ENCODE peak calls at places on chromosomes 4 and X, in seven cellular contexts. P is astrocyte, A is spleen, R is heart left ventricle, O is PC-9, C is Panc1, X is OCI-LY7. Z is an unnamed sample. For H3K4me1, the result is how much of the 10 kb centered on the place peaks cover.

GRCh38 chr4:186146443-186146842 is 41.9 kb downstream of the FAM149A start:
- DNase-seq in P (no peak), A (no peak), R (no peak), O (no peak), C (no peak), X (no peak), Z (no peak)

GRCh38 chr4:102321260-102321991 is 23.9 kb downstream of the SLC39A8 start:
- DNase-seq in P (no peak), A (no peak), R (no peak), O (no peak), C (no peak), X (no peak), Z (no peak)

GRCh38 chr4:40502936-40503335 is 126.7 kb downstream of the RBM47 start:
- DNase-seq in P (no peak), A (no peak), R (no peak), O (no peak), C (no peak), X (peak), Z (no peak)

GRCh38 chrX:106619797-106620196 is 8.0 kb downstream of the RADX start:
- DNase-seq in P (no peak), A (no peak), R (no peak), O (no peak), C (no peak), X (no peak), Z (no peak)

GRCh38 chr4:99655315-99656081 is 2.1 kb downstream of the C4orf54 start:
- DNase-seq in P (peak), A (no peak), R (peak), O (peak), C (no peak), X (no peak), Z (peak)

GRCh38 chr4:7828926-7829325 is 110.7 kb downstream of the AFAP1 start:
- DNase-seq in P (peak), A (no peak), R (no peak), O (no peak), C (no peak), X (no peak), Z (no peak)

GRCh38 chrX:40012800-40013682 is 84.7 kb downstream of the BCOR start:
- DNase-seq in P (peak), A (peak), R (peak), O (no peak), C (no peak), X (peak), Z (peak)

GRCh38 chrX:4936315-4936714 is 1222.9 kb upstream of the PRKX start:
- DNase-seq in P (no peak), A (no peak), R (no peak), O (no peak), C (no peak), X (no peak), Z (no peak)

GRCh38 chr4:3201718-3202702 is 46.9 kb upstream of the MSANTD1 start:
- DNase-seq in P (peak), A (no peak), R (no peak), O (no peak), C (no peak), X (peak), Z (no peak)

GRCh38 chrX:77924320-77924859 is 13.9 kb downstream of the ATP7A start:
- DNase-seq in P (no peak), A (no peak), R (no peak), O (no peak), C (no peak), X (no peak), Z (no peak)

GRCh38 chrX:33434256-33435092 is 223.1 kb upstream of the DMD start:
- DNase-seq in P (peak), A (no peak), R (peak), O (peak), C (peak), X (peak), Z (peak)

GRCh38 chr4:155900402-155900801 is 3.1 kb upstream of the TDO2 start:
- DNase-seq in P (peak), A (no peak), R (no peak), O (no peak), C (no peak), X (no peak), Z (peak)

GRCh38 chr4:120017939-120018692 is 48.5 kb downstream of the MAD2L1 start:
- DNase-seq in P (no peak), A (no peak), R (no peak), O (no peak), C (no peak), X (no peak), Z (no peak)

GRCh38 chrX:124392794-124393193 is 46.4 kb downstream of the SH2D1A start:
- DNase-seq in P (no peak), A (no peak), R (no peak), O (no peak), C (no peak), X (no peak), Z (no peak)

GRCh38 chrX:48697182-48697727 is 721 bp downstream of the SUV39H1 start:
- DNase-seq in P (peak), A (peak), R (no peak), O (no peak), C (no peak), X (no peak), Z (no peak)

GRCh38 chr4:75922588-75922987 is 18.2 kb downstream of the NAAA start:
- DNase-seq in P (no peak), A (no peak), R (no peak), O (no peak), C (no peak), X (no peak), Z (no peak)

GRCh38 chr4:6724461-6725111 is 8.6 kb downstream of the BLOC1S4 start:
- DNase-seq in P (peak), A (peak), R (no peak), O (no peak), C (no peak), X (no peak), Z (no peak)

GRCh38 chr4:25440478-25441030 is 63.5 kb downstream of the ANAPC4 start:
- DNase-seq in P (peak), A (no peak), R (peak), O (no peak), C (no peak), X (no peak), Z (no peak)

GRCh38 chr4:76655566-76656479 is 220.8 kb downstream of the SHROOM3 start:
- DNase-seq in P (peak), A (no peak), R (no peak), O (no peak), C (no peak), X (no peak), Z (no peak)

GRCh38 chr4:113548303-113548702 is 213.2 kb downstream of the CAMK2D start:
- DNase-seq in P (no peak), A (no peak), R (no peak), O (no peak), C (no peak), X (no peak), Z (no peak)

GRCh38 chr4:113555868-113556267 is 205.7 kb downstream of the CAMK2D start:
- DNase-seq in P (no peak), A (no peak), R (peak), O (no peak), C (no peak), X (no peak), Z (no peak)

GRCh38 chr4:113547487-113548042 is 214.0 kb downstream of the CAMK2D start:
- DNase-seq in P (peak), A (peak), R (peak), O (peak), C (peak), X (peak), Z (peak)

GRCh38 chr4:113553082-113553481 is 208.5 kb downstream of the CAMK2D start:
- DNase-seq in P (no peak), A (no peak), R (no peak), O (no peak), C (no peak), X (no peak), Z (peak)

GRCh38 chr4:113550510-113550909 is 211.0 kb downstream of the CAMK2D start:
- DNase-seq in P (no peak), A (no peak), R (no peak), O (no peak), C (no peak), X (no peak), Z (no peak)
- H3K4me1 ChIP-seq in P (under half), A (under half), R (under half), O (under half), C (under half), X (under half), Z (under half)

DNA sequence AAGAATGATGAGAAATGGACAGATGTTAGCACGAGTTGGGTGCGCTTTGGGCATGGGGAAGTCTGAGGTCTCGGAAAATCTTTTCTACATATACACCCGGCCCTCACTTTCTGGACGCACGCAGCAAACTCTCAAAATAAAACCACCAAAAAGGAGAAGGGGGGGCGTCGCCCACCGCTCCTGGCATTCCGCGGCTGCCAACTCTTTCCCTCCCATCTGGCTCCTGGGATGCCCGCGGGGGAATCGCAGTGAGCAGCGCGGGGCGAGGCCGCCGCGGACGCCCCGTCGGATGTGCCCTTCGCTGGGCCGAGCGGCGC is 697 bp downstream of the IGFBP7 start:
- DNase-seq in P (no peak), A (no peak), R (peak), O (no peak), C (no peak), X (no peak), Z (no peak)
- H3K27ac ChIP-seq in P (peak), A (peak), R (peak), O (no peak), C (no peak), X (no peak), Z (peak)

GRCh38 chr4:109755656-109756055 is 25.8 kb upstream of the PLA2G12A start:
- DNase-seq in P (no peak), A (no peak), R (no peak), O (no peak), C (no peak), X (no peak), Z (no peak)
- TF ChIP-seq CTCF in P (no peak), A (no peak), R (no peak), O (no peak), C (no peak), X (no peak), Z (no peak)

GRCh38 chr4:932713-933070 is 432 bp downstream of the TMEM175 start:
- DNase-seq in P (peak), A (no peak), R (no peak), O (no peak), C (no peak), X (no peak), Z (no peak)
- H3K4me1 ChIP-seq in P (under half), A (half or more), R (under half), O (under half), C (under half), X (under half), Z (under half)

Z was measured in foreskin keratinocyte.